ENCODE peak calls at places on chromosomes 11 and 22, in nine cellular contexts. M is ovary, J is adrenal gland, G is testis, K is H54, X is tibial nerve, F is suprapubic skin, H is body of pancreas, E is spleen. B is an unnamed sample.

GRCh38 chr11:76770642-76771445 is 12.3 kb upstream of the TSKU start:
- DNase-seq in J (no peak), H (peak; percentile 55), G (peak; percentile 71), F (peak; percentile 82), M (no peak), K (peak; percentile 63), X (peak; percentile 85), E (peak; percentile 30), B (no peak)

GRCh38 chr11:28072321-28072720 is 35.6 kb downstream of the KIF18A start:
- DNase-seq in J (no peak), M (no peak), F (no peak), H (no peak), E (no peak), G (no peak), X (no peak), K (no peak), B (no peak)

GRCh38 chr22:38240734-38241252 is 32.0 kb downstream of the TMEM184B start:
- DNase-seq in K (peak; percentile 67), F (no peak), G (no peak), J (peak; percentile 49), M (no peak), X (no peak), E (no peak), H (peak; percentile 65), B (peak; percentile 45)

GRCh38 chr11:123062158-123062891 is 389 bp upstream of the HSPA8 start:
- DNase-seq in H (peak; percentile 99), F (peak; percentile 100), E (peak; percentile 100), X (peak; percentile 97), G (peak; percentile 99), K (peak; percentile 57), M (peak; percentile 98), J (peak; percentile 99), B (peak; percentile 99)

GRCh38 chr22:46953968-46954755 is 191.7 kb downstream of the TBC1D22A start:
- DNase-seq in K (no peak), M (no peak), H (no peak), E (no peak), J (no peak), G (no peak), X (no peak), F (peak; percentile 26), B (no peak)

GRCh38 chr22:45208993-45209838 is 31.5 kb downstream of the KIAA0930 start:
- DNase-seq in H (no peak), G (no peak), F (peak; percentile 86), E (peak; percentile 73), J (no peak), M (no peak), X (no peak), K (peak; percentile 29), B (peak; percentile 75)

GRCh38 chr11:75429641-75429901 is 3.4 kb downstream of the KLHL35 start:
- DNase-seq in F (no peak), G (no peak), J (no peak), E (no peak), K (no peak), X (no peak), M (no peak), H (no peak), B (no peak)

GRCh38 chr11:69044111-69045013 is 4.4 kb upstream of the TPCN2 start:
- DNase-seq in J (peak; percentile 58), F (no peak), H (peak; percentile 78), M (peak; percentile 73), E (peak; percentile 77), K (peak; percentile 77), X (peak; percentile 61), G (peak; percentile 81), B (peak; percentile 20)

GRCh38 chr11:122797651-122798050 is 40.6 kb upstream of the CRTAM start:
- DNase-seq in M (no peak), H (no peak), E (no peak), F (no peak), J (no peak), K (no peak), X (no peak), G (no peak), B (no peak)

GRCh38 chr11:30174265-30175022 is 56.4 kb upstream of the FSHB start:
- DNase-seq in K (no peak), H (no peak), M (no peak), F (no peak), E (no peak), J (no peak), G (no peak), X (peak; percentile 28), B (no peak)

GRCh38 chr22:47332246-47332980 is 570.0 kb downstream of the TBC1D22A start:
- DNase-seq in J (no peak), H (no peak), K (no peak), E (no peak), X (no peak), F (no peak), G (no peak), M (no peak), B (no peak)

GRCh38 chr22:41544671-41545476 is 604 bp upstream of the POLR3H start:
- DNase-seq in K (no peak), G (no peak), F (no peak), J (no peak), H (no peak), M (no peak), X (no peak), E (no peak), B (no peak)

GRCh38 chr22:50186181-50186731 is 543 bp downstream of the TRABD start:
- DNase-seq in K (no peak), E (peak; percentile 89), H (no peak), G (no peak), J (no peak), X (no peak), F (no peak), M (peak; percentile 75), B (peak; percentile 30)

GRCh38 chr22:17578129-17578754 is 14.9 kb downstream of the SLC25A18 start:
- DNase-seq in X (peak; percentile 47), J (peak; percentile 51), E (no peak), M (peak; percentile 48), K (no peak), F (peak; percentile 87), G (peak; percentile 93), H (peak; percentile 88), B (no peak)

GRCh38 chr22:44925465-44926123 is 84.2 kb downstream of the PHF21B start:
- DNase-seq in K (no peak), E (peak; percentile 61), J (no peak), F (no peak), M (no peak), H (no peak), G (no peak), X (no peak), B (no peak)

GRCh38 chr11:79055866-79056632 is 384.8 kb downstream of the TENM4 start:
- DNase-seq in M (no peak), X (no peak), G (no peak), H (no peak), E (no peak), J (no peak), F (no peak), K (peak; percentile 38), B (no peak)

GRCh38 chr22:30861131-30861530 is 107.4 kb downstream of the MORC2 start:
- DNase-seq in E (peak; percentile 43), G (peak; percentile 9), K (no peak), J (no peak), F (peak; percentile 31), X (no peak), H (no peak), M (no peak), B (no peak)

DNA sequence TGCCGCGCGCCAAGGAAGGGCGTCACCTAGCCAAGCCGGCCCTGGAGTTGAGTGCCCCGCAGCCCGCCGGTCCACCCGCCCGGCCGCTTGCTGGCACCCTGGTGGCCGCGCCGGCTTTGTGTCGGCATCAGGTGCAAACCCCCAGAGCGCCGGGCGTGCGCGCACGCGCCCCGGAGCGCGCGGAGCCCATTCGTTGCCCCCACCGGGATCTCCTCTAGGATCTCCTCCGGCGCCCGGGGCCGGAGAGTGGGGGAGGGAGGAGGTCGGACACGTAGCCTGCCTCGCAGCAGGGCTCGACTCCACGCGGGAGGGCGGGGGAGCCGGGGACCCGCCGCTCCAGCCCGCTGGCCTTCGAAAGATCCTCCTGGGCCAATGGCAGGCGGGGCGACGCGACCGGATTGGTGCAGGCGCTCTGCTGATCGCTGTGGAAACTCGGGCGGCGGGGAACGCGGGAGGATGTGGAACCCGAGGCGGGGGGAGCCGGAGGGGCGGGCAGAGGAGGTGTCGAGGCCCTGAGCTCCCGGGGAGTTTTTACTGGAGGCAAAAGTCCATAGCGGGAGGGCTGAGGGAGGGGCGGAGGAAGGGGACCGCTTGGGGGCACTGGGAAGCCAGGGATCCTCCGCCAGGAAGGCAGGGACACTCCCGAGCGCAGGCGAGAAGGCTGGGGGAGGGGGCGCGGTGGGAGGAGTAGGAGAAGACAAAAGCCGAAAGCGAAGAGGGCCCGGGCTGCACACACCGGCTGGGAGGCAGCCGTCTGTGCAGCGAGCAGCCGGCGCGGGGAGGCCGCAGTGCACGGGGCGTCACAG is at the start of gene FADS2:
- DNase-seq in X (peak; percentile 83), J (peak; percentile 98), E (peak; percentile 92), G (peak; percentile 96), H (peak; percentile 72), F (peak; percentile 77), K (no peak), M (peak; percentile 86), B (peak; percentile 85)
- TF ChIP-seq POLR2A in X (peak; percentile 49), J (peak; percentile 93), E (no peak), G (no peak), H (no peak), F (no peak), K (peak; percentile 90), M (no peak), B (peak; percentile 63)

GRCh38 chr22:43098356-43098755 is 9.2 kb upstream of the TTLL1 start:
- DNase-seq in F (no peak), G (no peak), H (no peak), X (no peak), K (no peak), J (no peak), E (no peak), M (no peak), B (no peak)
- TF ChIP-seq POLR2A in F (no peak), G (no peak), H (no peak), X (no peak), K (no peak), J (no peak), E (no peak), M (no peak), B (no peak)

DNA sequence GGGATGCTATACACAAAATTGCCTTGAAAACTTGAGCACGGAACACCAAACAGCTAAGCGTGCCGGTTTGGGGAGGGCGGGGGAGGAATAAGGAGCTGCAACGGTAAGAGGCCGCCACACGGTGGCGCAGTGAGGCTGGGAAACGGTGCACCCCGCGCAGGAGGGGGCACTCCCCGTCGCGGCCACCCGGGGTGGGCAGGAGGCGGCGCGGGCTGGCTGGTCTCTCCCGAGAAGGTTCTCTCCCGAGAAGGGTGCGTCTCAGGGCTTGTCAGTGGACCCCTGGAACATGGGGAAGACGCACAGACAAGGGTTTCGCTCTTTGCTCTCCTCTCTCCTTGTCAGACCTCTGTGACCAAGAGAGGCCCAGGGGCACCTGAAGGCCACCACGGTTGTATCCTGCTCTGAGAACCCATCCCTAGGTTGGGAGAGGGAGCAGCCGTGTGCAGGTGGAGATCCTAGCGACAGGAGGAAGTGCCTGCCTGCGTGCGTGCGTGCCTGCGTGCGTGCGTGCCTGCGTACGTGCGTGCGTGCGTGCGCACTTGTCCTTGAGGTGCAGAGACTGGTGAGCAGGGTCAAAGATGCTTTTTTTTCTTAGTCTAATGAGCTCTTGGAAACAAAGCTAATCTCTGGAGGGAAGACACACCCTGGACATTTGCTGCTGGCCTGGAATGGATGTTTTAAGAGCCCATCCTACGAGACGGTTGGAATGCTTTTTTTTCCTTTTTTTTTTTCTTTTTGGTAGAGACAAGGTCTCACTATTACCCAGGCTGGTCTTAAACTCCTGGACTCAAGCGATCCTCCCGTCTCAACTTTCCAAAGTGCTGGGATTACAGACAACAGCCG is 18.1 kb upstream of the JAM3 start:
- DNase-seq in G (peak; percentile 91), H (peak; percentile 86), X (peak; percentile 64), M (peak; percentile 90), E (peak; percentile 92), J (peak; percentile 84), F (peak; percentile 83), K (peak; percentile 49), B (peak; percentile 57)
- TF ChIP-seq POLR2A in G (no peak), H (no peak), X (peak; percentile 60), M (peak; percentile 13), E (no peak), J (no peak), F (no peak), K (no peak), B (no peak)

GRCh38 chr22:43014062-43014875 is 680 bp downstream of the PACSIN2 start:
- DNase-seq in F (peak; percentile 78), H (peak; percentile 63), J (no peak), G (peak; percentile 36), M (peak; percentile 57), X (no peak), K (no peak), E (peak; percentile 91), B (peak; percentile 42)
- TF ChIP-seq POLR2A in F (no peak), H (no peak), J (no peak), G (no peak), M (no peak), X (no peak), K (no peak), E (no peak), B (no peak)

B was measured in erythroblast.